ENCODE peak calls at places on chromosomes 11 and 22, in seven cellular contexts. U, C, E, N, W, P and V are unnamed samples.
A peak's percentile ranks its signal among the peaks of the same experiment; 100 is the strongest.

GRCh38 chr11:27485930-27486773 is 13.6 kb upstream of the LGR4 start:
- DNase-seq in U (peak; percentile 56), N (peak; percentile 61), C (peak; percentile 57), W (no peak), E (peak; percentile 61), P (no peak), V (peak; percentile 42)

GRCh38 chr22:44623771-44624510 is 78.1 kb upstream of the PRR5 start:
- DNase-seq in E (peak; percentile 22), W (peak; percentile 50), C (peak; percentile 44), N (peak; percentile 39), P (peak; percentile 72), U (no peak), V (peak; percentile 32)

GRCh38 chr11:130774703-130775102 is 141.6 kb downstream of the SNX19 start:
- DNase-seq in N (no peak), E (no peak), W (no peak), P (no peak), C (no peak), U (no peak), V (no peak)

GRCh38 chr22:45645526-45646414 is 25.9 kb upstream of the ATXN10 start:
- DNase-seq in C (peak; percentile 72), U (peak; percentile 65), E (peak; percentile 35), N (peak; percentile 46), W (peak; percentile 85), P (peak; percentile 97), V (peak; percentile 53)

GRCh38 chr11:76626921-76627391 is 43.6 kb downstream of the LRRC32 start:
- DNase-seq in W (no peak), C (no peak), E (peak; percentile 29), P (no peak), N (peak; percentile 19), U (no peak), V (no peak)

GRCh38 chr11:27783701-27784355 is 83.6 kb upstream of the BDNF start:
- DNase-seq in U (no peak), E (no peak), W (no peak), P (no peak), N (no peak), C (no peak), V (no peak)

GRCh38 chr11:85742873-85743275 is 56.9 kb upstream of the CCDC89 start:
- DNase-seq in U (no peak), W (no peak), E (no peak), N (no peak), C (no peak), P (no peak), V (no peak)

GRCh38 chr11:70176940-70177689 is 26.0 kb upstream of the FADD start:
- DNase-seq in U (no peak), E (no peak), W (peak; percentile 86), C (peak; percentile 75), P (peak; percentile 97), N (peak; percentile 25), V (peak; percentile 18)

GRCh38 chr11:36352919-36353318 is 56.8 kb downstream of the PRR5L start:
- DNase-seq in E (no peak), U (no peak), C (no peak), W (no peak), P (no peak), N (no peak), V (no peak)

GRCh38 chr22:39871008-39871798 is 22.4 kb downstream of the ENTHD1 start:
- DNase-seq in W (no peak), N (no peak), E (no peak), U (no peak), C (no peak), P (no peak), V (no peak)

GRCh38 chr11:98732947-98733346 is 287.8 kb upstream of the CNTN5 start:
- DNase-seq in P (no peak), C (no peak), N (no peak), U (no peak), W (no peak), E (no peak), V (no peak)

GRCh38 chr11:64998690-64999431 is 2.1 kb upstream of the BATF2 start:
- DNase-seq in P (no peak), W (no peak), U (no peak), C (no peak), N (no peak), E (no peak), V (no peak)

GRCh38 chr11:9260182-9261146 is 4.7 kb downstream of the DENND5A start:
- DNase-seq in N (peak; percentile 37), E (no peak), C (no peak), P (no peak), U (no peak), W (no peak), V (no peak)

GRCh38 chr11:122727101-122727929 is 71.8 kb downstream of the UBASH3B start:
- DNase-seq in W (no peak), N (peak; percentile 64), E (no peak), C (no peak), P (no peak), U (peak; percentile 17), V (peak; percentile 35)

GRCh38 chr11:61082931-61083531 is 19.3 kb upstream of the CD5 start:
- DNase-seq in U (no peak), E (no peak), N (no peak), P (no peak), C (no peak), W (no peak), V (no peak)

GRCh38 chr11:111525456-111525855 is 10.9 kb downstream of the HOATZ start:
- DNase-seq in U (no peak), N (no peak), P (no peak), C (no peak), W (no peak), E (no peak), V (no peak)

GRCh38 chr22:41688365-41689211 is at the start of gene SNU13:
- DNase-seq in C (peak; percentile 94), W (peak; percentile 88), U (peak; percentile 82), P (peak; percentile 85), N (peak; percentile 97), E (peak; percentile 92), V (peak; percentile 95)

GRCh38 chr11:119447664-119448242 is 24.8 kb upstream of the THY1 start:
- DNase-seq in E (no peak), P (no peak), C (no peak), N (no peak), U (no peak), W (no peak), V (no peak)

GRCh38 chr11:67306769-67307544 is 3.6 kb downstream of the SSH3 start:
- DNase-seq in E (no peak), C (no peak), W (no peak), U (no peak), P (no peak), N (no peak), V (no peak)

GRCh38 chr22:42680648-42681047 is 31.5 kb upstream of the CYB5R3 start:
- DNase-seq in P (no peak), U (no peak), N (peak; percentile 97), W (no peak), E (peak; percentile 98), C (peak; percentile 29), V (peak; percentile 99)

GRCh38 chr11:47234669-47235075 is 13.9 kb downstream of the ACP2 start:
- DNase-seq in N (no peak), U (no peak), C (no peak), P (no peak), E (peak; percentile 13), W (no peak), V (no peak)

GRCh38 chr11:20873054-20873453 is 203.7 kb downstream of the NELL1 start:
- DNase-seq in W (peak; percentile 68), C (peak; percentile 83), U (peak; percentile 48), N (no peak), P (peak; percentile 66), E (no peak), V (no peak)

DNA sequence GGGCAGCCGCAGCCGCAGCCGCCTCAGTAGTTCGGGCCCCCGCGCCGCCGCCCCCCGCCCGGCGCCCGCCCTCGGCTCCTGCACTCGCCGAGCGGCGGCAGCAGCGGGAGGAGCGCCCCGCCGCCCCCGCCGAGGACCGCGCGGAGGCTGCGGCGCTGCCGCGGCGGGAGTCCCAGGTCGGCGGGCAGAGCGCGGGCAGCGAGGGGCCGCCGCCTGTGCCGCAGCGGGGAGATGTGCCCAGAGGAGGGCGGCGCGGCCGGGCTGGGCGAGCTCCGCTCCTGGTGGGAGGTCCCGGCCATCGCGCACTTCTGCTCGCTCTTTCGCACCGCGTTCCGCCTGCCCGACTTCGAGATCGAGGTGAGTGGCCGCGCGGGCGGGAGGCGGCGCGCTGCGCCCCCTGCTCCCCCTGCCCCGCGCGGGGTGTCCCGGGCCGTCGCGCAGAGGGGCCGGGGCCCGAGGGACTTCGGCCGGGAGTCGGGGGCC is 334 bp downstream of the CECR2 start:
- DNase-seq in N (peak; percentile 1), P (peak; percentile 71), U (peak; percentile 57), E (no peak), C (peak; percentile 77), W (peak; percentile 56), V (no peak)
- H3K27ac ChIP-seq in N (no peak overlapping the region), P (peak overlapping the region; percentile 82), U (peak overlapping the region; percentile 98), E (no peak overlapping the region), C (peak overlapping the region; percentile 94), W (no peak overlapping the region), V (peak overlapping the region; percentile 69)

DNA sequence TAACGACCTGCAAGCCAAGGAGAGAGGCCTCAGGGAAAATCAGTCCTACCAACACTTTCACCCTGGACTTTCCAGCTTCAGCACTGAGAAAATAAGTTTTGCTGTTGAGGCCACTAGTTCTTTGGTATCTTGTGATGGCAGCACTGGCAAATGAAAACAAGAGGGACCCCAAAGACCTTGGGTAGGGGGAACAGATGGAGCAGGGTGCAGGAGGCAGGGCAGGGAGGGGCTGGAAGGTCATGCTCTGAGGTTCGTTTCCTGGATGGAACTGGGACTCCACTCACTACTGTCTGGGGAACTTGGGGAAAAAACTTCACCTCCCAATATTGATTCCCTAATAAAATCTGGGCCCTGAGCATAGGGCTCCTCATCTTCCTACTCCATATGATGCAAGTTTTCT is 34.2 kb upstream of the PRAME start:
- DNase-seq in E (no peak), U (no peak), P (no peak), W (no peak), C (no peak), N (no peak), V (no peak)
- H2BK120ac ChIP-seq in E (no peak overlapping the region), U (no peak overlapping the region), P (no peak overlapping the region), W (no peak overlapping the region), C (no peak overlapping the region), N (no peak overlapping the region), V (no peak overlapping the region)

DNA sequence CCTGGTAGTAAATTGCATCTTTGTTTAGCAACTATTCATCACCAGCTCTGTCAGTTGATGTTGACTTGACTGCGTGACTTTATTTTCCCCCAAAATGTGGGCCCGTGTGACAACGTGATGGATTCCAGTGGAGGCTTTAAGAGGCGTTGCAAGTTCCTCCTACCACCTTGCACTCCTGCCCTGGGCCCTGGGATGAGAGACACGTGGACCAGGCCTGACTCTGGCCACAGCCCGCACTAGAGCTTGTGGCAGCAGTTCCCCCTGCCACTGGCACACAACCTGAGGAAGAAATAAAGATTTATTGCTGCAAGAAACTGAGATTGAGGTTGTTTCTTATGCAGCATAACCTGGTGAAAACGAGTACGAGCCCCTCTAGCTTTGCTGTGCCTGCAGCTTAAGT is 31.9 kb downstream of the RASD2 start:
- DNase-seq in C (no peak), U (no peak), W (no peak), P (no peak), E (no peak), N (no peak), V (no peak)
- H3K27ac ChIP-seq in C (no peak overlapping the region), U (no peak overlapping the region), W (no peak overlapping the region), P (no peak overlapping the region), E (no peak overlapping the region), N (no peak overlapping the region), V (no peak overlapping the region)

GRCh38 chr11:96520939-96521338 is 131.1 kb downstream of the JRKL start:
- DNase-seq in W (no peak), E (no peak), C (no peak), U (no peak), N (no peak), P (no peak), V (no peak)
- H2BK120ac ChIP-seq in W (no peak overlapping the region), E (no peak overlapping the region), C (no peak overlapping the region), U (no peak overlapping the region), N (no peak overlapping the region), P (no peak overlapping the region), V (no peak overlapping the region)